ENCODE peak calls at places on chromosomes 1 and 21, in six cellular contexts. F, T, V, D, N and H are unnamed samples.
A peak's percentile ranks its signal among the peaks of the same experiment; 100 is the strongest.

GRCh38 chr1:230822092-230822581 is 46.2 kb downstream of the C1orf198 start:
- DNase-seq in F (no peak), T (no peak), V (no peak), D (no peak), N (no peak), H (no peak)

GRCh38 chr1:154557939-154558609 is 388 bp downstream of the UBE2Q1 start:
- DNase-seq in F (no peak), T (no peak), V (peak; percentile 60), D (peak; percentile 61), N (no peak), H (no peak)

GRCh38 chr1:9361630-9362256 is 69.0 kb downstream of the SPSB1 start:
- DNase-seq in F (no peak), T (no peak), V (no peak), D (no peak), N (peak; percentile 5), H (no peak)

GRCh38 chr1:77370161-77370560 is 88.3 kb downstream of the AK5 start:
- DNase-seq in F (no peak), T (no peak), V (no peak), D (no peak), N (no peak), H (no peak)

GRCh38 chr21:29299046-29299905 is 554 bp downstream of the BACH1 start:
- DNase-seq in F (peak; percentile 45), T (no peak), V (peak; percentile 69), D (no peak), N (peak; percentile 59), H (peak; percentile 71)

GRCh38 chr21:46021398-46021797 is 39.8 kb downstream of the COL6A1 start:
- DNase-seq in F (no peak), T (no peak), V (no peak), D (no peak), N (no peak), H (no peak)

GRCh38 chr1:6753320-6754140 is 31.7 kb upstream of the CAMTA1 start:
- DNase-seq in F (no peak), T (no peak), V (no peak), D (no peak), N (no peak), H (no peak)

GRCh38 chr21:35563885-35564451 is 496.4 kb downstream of the SETD4 start:
- DNase-seq in F (no peak), T (no peak), V (peak; percentile 58), D (peak; percentile 11), N (peak; percentile 88), H (no peak)

GRCh38 chr21:42819861-42820512 is 59.4 kb downstream of the WDR4 start:
- DNase-seq in F (no peak), T (no peak), V (no peak), D (no peak), N (no peak), H (no peak)